ENCODE peak calls at places on chromosomes 2 and 18, in six cellular contexts. G is tibial nerve, V is A549, R is stomach, T is transverse colon, U is K562. Z is an unnamed sample.

GRCh38 chr2:127142663-127143630 is 36.0 kb upstream of the BIN1 start:
- DNase-seq in U (no peak), V (no peak), G (no peak), T (no peak), R (no peak), Z (no peak)

GRCh38 chr2:182066439-182067061 is 80.9 kb downstream of the PPP1R1C start:
- DNase-seq in R (no peak), G (no peak), U (no peak), V (no peak), T (no peak), Z (no peak)

GRCh38 chr2:223846524-223846923 is 9.1 kb upstream of the AP1S3 start:
- DNase-seq in V (no peak), R (no peak), T (no peak), U (no peak), G (no peak), Z (no peak)

GRCh38 chr2:70643715-70644114 is 90.1 kb upstream of the TGFA start:
- DNase-seq in U (peak; percentile 61), T (peak; percentile 53), G (no peak), R (no peak), V (peak; percentile 36), Z (no peak)

GRCh38 chr2:229689307-229689839 is 25.0 kb downstream of the DNER start:
- DNase-seq in T (no peak), V (no peak), G (no peak), R (no peak), U (no peak), Z (no peak)

GRCh38 chr2:208147008-208147407 is 1.1 kb upstream of the CRYGB start:
- DNase-seq in U (no peak), R (no peak), T (no peak), V (no peak), G (no peak), Z (no peak)

GRCh38 chr2:201500534-201500933 is 49.0 kb downstream of the STRADB start:
- DNase-seq in R (no peak), G (no peak), U (no peak), V (no peak), T (no peak), Z (no peak)

GRCh38 chr2:120552800-120553471 is 182.7 kb upstream of the GLI2 start:
- DNase-seq in V (peak; percentile 87), T (peak; percentile 84), R (peak; percentile 94), U (peak; percentile 80), G (peak; percentile 53), Z (peak; percentile 85)

GRCh38 chr2:109280804-109281203 is 151.8 kb downstream of the SH3RF3 start:
- DNase-seq in V (no peak), G (no peak), R (no peak), U (no peak), T (no peak), Z (peak; percentile 40)

GRCh38 chr2:124774781-124775180 is 749.7 kb downstream of the CNTNAP5 start:
- DNase-seq in G (no peak), U (no peak), R (no peak), V (no peak), T (no peak), Z (no peak)

GRCh38 chr2:49687873-49688272 is 533.6 kb upstream of the FSHR start:
- DNase-seq in R (no peak), T (no peak), G (no peak), U (no peak), V (no peak), Z (no peak)

GRCh38 chr2:96507957-96508520 is 2.9 kb upstream of the NEURL3 start:
- DNase-seq in T (peak; percentile 83), G (peak; percentile 71), U (peak; percentile 85), V (peak; percentile 60), R (peak; percentile 80), Z (peak; percentile 84)

GRCh38 chr2:160419776-160420521 is 73.7 kb downstream of the RBMS1 start:
- DNase-seq in V (no peak), G (no peak), U (no peak), R (no peak), T (no peak), Z (no peak)

GRCh38 chr18:45761512-45762114 is 37.6 kb downstream of the SLC14A1 start:
- DNase-seq in T (no peak), R (no peak), G (no peak), V (no peak), U (peak; percentile 18), Z (no peak)

GRCh38 chr2:30026091-30027055 is 105.0 kb upstream of the ALK start:
- DNase-seq in G (peak; percentile 26), R (peak; percentile 43), U (peak; percentile 67), T (peak; percentile 10), V (peak; percentile 76), Z (no peak)

GRCh38 chr2:152539424-152539823 is 177.8 kb downstream of the PRPF40A start:
- DNase-seq in G (no peak), T (no peak), V (no peak), R (no peak), U (no peak), Z (no peak)

GRCh38 chr2:232897971-232898408 is 27.9 kb downstream of the SNORC start:
- DNase-seq in U (no peak), R (peak; percentile 22), G (no peak), V (no peak), T (no peak), Z (no peak)

GRCh38 chr18:56108486-56109367 is 520.7 kb upstream of the TCF4 start:
- DNase-seq in V (no peak), R (no peak), T (no peak), U (no peak), G (no peak), Z (no peak)

GRCh38 chr18:59833785-59834184 is 66.0 kb upstream of the PMAIP1 start:
- DNase-seq in R (no peak), U (no peak), G (no peak), T (no peak), V (no peak), Z (no peak)

GRCh38 chr2:74835831-74836674 is 2.1 kb downstream of the HK2 start:
- DNase-seq in U (peak; percentile 65), R (no peak), V (peak; percentile 84), T (no peak), G (no peak), Z (no peak)

GRCh38 chr2:228675042-228675441 is 493.6 kb upstream of the SPHKAP start:
- DNase-seq in V (no peak), T (no peak), U (no peak), R (no peak), G (peak; percentile 58), Z (peak; percentile 79)

GRCh38 chr2:26631401-26631800 is 9.8 kb downstream of the CIB4 start:
- DNase-seq in R (no peak), G (no peak), T (no peak), U (no peak), V (no peak), Z (no peak)

GRCh38 chr2:10493636-10494281 is 45.6 kb upstream of the ODC1 start:
- DNase-seq in G (no peak), T (peak; percentile 79), V (peak; percentile 93), R (peak; percentile 84), U (no peak), Z (no peak)

GRCh38 chr2:2199841-2200240 is 131.2 kb downstream of the MYT1L start:
- DNase-seq in V (no peak), T (no peak), U (no peak), R (no peak), G (no peak), Z (no peak)

GRCh38 chr2:32741575-32741974 is 113.7 kb downstream of the TTC27 start:
- DNase-seq in R (no peak), T (no peak), G (no peak), U (no peak), V (no peak), Z (no peak)

GRCh38 chr2:85584857-85585780 is 888 bp downstream of the VAMP5 start:
- DNase-seq in V (peak; percentile 62), R (peak; percentile 54), T (peak; percentile 54), U (peak; percentile 71), G (no peak), Z (peak; percentile 77)

GRCh38 chr2:158969162-158969716 is 799 bp downstream of the TANC1 start:
- DNase-seq in V (peak; percentile 27), R (no peak), T (no peak), U (no peak), G (no peak), Z (no peak)

DNA sequence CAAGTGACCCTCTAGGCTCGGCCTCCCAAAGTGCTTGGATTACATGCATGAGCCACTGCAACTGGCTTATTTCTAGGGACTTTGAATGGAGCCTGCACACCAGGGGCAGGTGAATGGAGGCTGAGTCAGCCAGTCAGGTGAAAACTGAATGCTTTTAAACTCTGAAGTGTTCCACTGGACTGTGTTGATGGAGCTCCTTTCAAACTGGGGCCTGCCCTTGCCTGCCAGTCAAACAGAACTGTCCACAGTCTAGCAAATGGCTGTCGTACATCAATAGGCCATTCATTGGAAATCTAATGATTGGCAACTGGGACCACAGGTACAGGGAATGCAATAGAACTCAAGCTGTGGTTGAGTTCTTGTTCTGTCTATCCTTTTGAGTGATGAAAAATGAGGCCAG is 981 bp upstream of the NOSTRIN start:
- DNase-seq in R (no peak), G (no peak), V (no peak), U (no peak), T (no peak), Z (no peak)
- H3K27ac ChIP-seq in R (peak overlapping the region; percentile 90), G (peak overlapping the region; percentile 59), V (peak overlapping the region; percentile 60), U (peak overlapping the region; percentile 89), T (peak overlapping the region; percentile 86), Z (no peak overlapping the region)

GRCh38 chr2:77018219-77018618 is 504.0 kb downstream of the LRRTM4 start:
- DNase-seq in V (no peak), R (no peak), U (no peak), G (no peak), T (no peak), Z (no peak)
- TF ChIP-seq EP300 in V (no peak), R (no peak), U (no peak), G (no peak), T (no peak), Z (no peak)

DNA sequence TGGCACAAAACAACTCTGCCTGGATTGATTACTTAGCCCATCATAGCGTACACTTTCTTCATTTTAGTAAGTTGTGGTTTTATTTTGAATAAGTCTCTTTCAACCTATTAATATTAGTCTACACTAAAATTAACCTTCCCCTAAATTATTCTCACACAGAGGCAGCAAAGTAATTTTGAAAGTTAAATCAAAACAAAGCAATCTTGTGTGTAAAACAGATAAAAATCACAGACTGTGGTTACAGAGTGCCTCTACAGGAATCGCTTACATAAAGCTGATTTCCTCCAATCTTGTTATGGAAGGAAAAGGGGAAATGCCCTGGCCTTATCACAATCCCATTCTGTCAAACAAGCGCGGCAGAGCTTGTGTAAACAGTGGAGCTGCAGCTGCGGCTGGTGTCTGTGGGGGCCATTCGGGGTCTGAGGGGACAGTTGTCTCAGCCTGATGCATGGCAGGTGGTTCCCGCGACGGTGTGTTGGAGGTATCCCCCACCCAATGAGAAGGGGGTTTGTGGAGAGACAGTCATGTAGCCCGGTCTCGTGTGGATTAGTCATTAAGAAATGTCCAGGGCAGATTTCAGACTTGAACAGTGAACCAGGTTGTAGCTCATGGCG is 42.1 kb downstream of the BCL2L11 start:
- DNase-seq in R (peak; percentile 48), V (no peak), U (no peak), T (no peak), G (no peak), Z (no peak)
- TF ChIP-seq POLR2A in R (no peak), V (no peak), U (no peak), T (no peak), G (no peak), Z (no peak)

GRCh38 chr2:38323623-38324022 is 53.5 kb downstream of the ATL2 start:
- DNase-seq in R (no peak), G (no peak), V (no peak), U (no peak), T (no peak), Z (no peak)

GRCh38 chr2:38317725-38318124 is 59.3 kb downstream of the ATL2 start:
- DNase-seq in V (no peak), U (no peak), R (no peak), T (no peak), G (no peak), Z (no peak)

GRCh38 chr2:38327580-38327979 is 49.5 kb downstream of the ATL2 start:
- DNase-seq in V (no peak), U (no peak), T (no peak), G (no peak), R (no peak), Z (no peak)

GRCh38 chr2:38322224-38322914 is 54.7 kb downstream of the ATL2 start:
- DNase-seq in G (no peak), T (no peak), U (no peak), R (no peak), V (no peak), Z (no peak)
- H3K27ac ChIP-seq in G (no peak overlapping the region), T (no peak overlapping the region), U (no peak overlapping the region), R (no peak overlapping the region), V (no peak overlapping the region), Z (no peak overlapping the region)